ENCODE peak calls at places on chromosomes 11 and 22, in seven cellular contexts. D, Z, N, S, L, U and J are unnamed samples.

GRCh38 chr11:2771758-2772466 is 72.1 kb upstream of the KCNQ1OT1 start:
- DNase-seq in Z (peak), S (peak), N (no peak), U (no peak), D (peak), L (no peak), J (no peak)

GRCh38 chr11:17510507-17511206 is 33.6 kb downstream of the USH1C start:
- DNase-seq in S (no peak), N (no peak), U (no peak), D (no peak), Z (no peak), L (no peak), J (no peak)

GRCh38 chr11:129373489-129373953 is 2.1 kb upstream of the BARX2 start:
- DNase-seq in D (no peak), L (no peak), S (no peak), Z (no peak), U (peak), N (no peak), J (peak)

GRCh38 chr11:11589385-11589890 is 32.4 kb downstream of the GALNT18 start:
- DNase-seq in S (no peak), Z (no peak), L (no peak), D (no peak), U (no peak), N (no peak), J (no peak)

GRCh38 chr11:86722041-86722440 is 49.6 kb upstream of the ME3 start:
- DNase-seq in L (no peak), N (no peak), U (peak), Z (no peak), D (no peak), S (no peak), J (no peak)

GRCh38 chr22:40728731-40729189 is 49.5 kb downstream of the MCHR1 start:
- DNase-seq in N (no peak), Z (no peak), S (no peak), U (no peak), L (no peak), D (no peak), J (no peak)

GRCh38 chr22:43329061-43329460 is 14.1 kb downstream of the SCUBE1 start:
- DNase-seq in N (no peak), S (no peak), D (no peak), Z (no peak), U (no peak), L (no peak), J (no peak)

GRCh38 chr22:27241430-27242110 is 560.0 kb downstream of the MN1 start:
- DNase-seq in U (no peak), N (peak), Z (no peak), L (no peak), D (no peak), S (peak), J (no peak)

GRCh38 chr11:22666700-22667439 is 459 bp downstream of the GAS2 start:
- DNase-seq in U (peak), N (peak), L (peak), D (no peak), Z (peak), S (peak), J (peak)

GRCh38 chr11:72553748-72554147 is 119.4 kb upstream of the CLPB start:
- DNase-seq in D (no peak), L (no peak), U (no peak), S (no peak), N (no peak), Z (no peak), J (peak)

GRCh38 chr11:102256251-102256650 is 61.0 kb upstream of the BIRC3 start:
- DNase-seq in N (no peak), Z (no peak), U (peak), L (peak), D (no peak), S (no peak), J (no peak)

GRCh38 chr11:129861702-129862107 is 33.7 kb downstream of the NFRKB start:
- DNase-seq in U (peak), Z (peak), N (peak), L (peak), S (no peak), D (no peak), J (no peak)

GRCh38 chr11:29333993-29334780 is 682.6 kb downstream of the KCNA4 start:
- DNase-seq in N (peak), D (no peak), S (no peak), U (peak), L (peak), Z (no peak), J (peak)

GRCh38 chr11:47552581-47553416 is at the start of gene CELF1:
- DNase-seq in S (peak), L (peak), D (peak), U (peak), Z (peak), N (peak), J (peak)

GRCh38 chr11:47550288-47551052 is 2.5 kb downstream of the CELF1 start:
- DNase-seq in U (peak), Z (no peak), L (no peak), S (no peak), D (no peak), N (no peak), J (no peak)

GRCh38 chr11:47552086-47552580 is 799 bp downstream of the CELF1 start:
- DNase-seq in L (peak), Z (peak), D (no peak), S (no peak), U (peak), N (peak), J (no peak)

GRCh38 chr11:47551086-47551485 is 1.8 kb downstream of the CELF1 start:
- DNase-seq in N (no peak), D (no peak), U (peak), L (no peak), S (no peak), Z (no peak), J (peak)

GRCh38 chr11:47553417-47553746 is 450 bp upstream of the CELF1 start:
- DNase-seq in N (no peak), S (no peak), D (peak), U (no peak), L (no peak), Z (no peak), J (no peak)
- TF ChIP-seq CTCF in N (no peak), S (no peak), D (no peak), U (no peak), L (no peak), Z (peak), J (no peak)

DNA sequence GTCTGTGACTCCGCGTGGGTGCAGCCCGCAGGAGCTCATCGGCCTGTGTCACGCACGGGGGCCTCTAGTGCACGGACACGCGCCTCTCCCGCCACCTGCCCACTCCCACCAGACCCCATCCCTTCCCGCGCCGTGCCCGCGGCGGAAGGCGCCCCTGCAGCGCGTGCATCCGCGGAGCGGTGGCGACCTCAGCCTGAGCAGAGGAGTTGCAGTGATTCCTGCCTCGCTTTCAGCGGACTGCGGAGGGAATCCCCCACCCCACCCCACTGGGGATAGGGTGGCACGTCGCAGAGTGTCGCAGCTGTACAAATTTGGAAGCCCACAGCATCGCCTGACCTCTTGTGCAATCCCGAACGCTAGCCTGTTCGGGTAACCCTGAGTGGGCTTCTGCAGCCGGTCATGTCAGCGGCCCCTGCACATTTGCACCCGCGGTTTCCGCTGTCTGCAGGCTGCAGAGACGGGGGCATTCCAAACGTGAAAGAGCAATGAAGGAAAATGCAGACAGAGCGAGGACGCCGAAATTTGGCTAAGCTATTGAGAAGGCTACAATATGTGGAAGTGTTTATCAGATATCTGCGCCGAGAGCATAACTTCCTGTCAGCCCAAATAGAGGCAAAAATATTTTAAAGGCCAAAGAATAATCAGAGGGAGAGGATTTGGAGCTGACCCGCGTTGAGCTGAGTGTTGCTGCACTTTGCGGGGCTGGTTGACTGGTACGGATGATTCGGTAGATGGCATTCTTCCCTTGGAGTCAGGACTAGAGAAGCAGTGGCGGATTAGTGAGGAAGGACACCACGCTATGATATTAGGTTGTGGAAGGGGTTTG is 619 bp upstream of the ARHGAP20 start:
- DNase-seq in S (no peak), N (peak), Z (peak), U (peak), D (peak), L (peak), J (peak)
- TF ChIP-seq CTCF in S (peak), N (no peak), Z (no peak), U (peak), D (no peak), L (peak), J (peak)

GRCh38 chr22:24707477-24707816 is 67.1 kb downstream of the PIWIL3 start:
- DNase-seq in N (no peak), S (no peak), Z (no peak), L (no peak), D (no peak), U (no peak), J (no peak)
- TF ChIP-seq CTCF in N (no peak), S (no peak), Z (no peak), L (peak), D (no peak), U (no peak), J (no peak)

GRCh38 chr22:46984751-46985506 is 222.5 kb downstream of the TBC1D22A start:
- DNase-seq in N (no peak), S (no peak), U (peak), L (peak), Z (no peak), D (no peak), J (no peak)
- TF ChIP-seq CTCF in N (no peak), S (no peak), U (no peak), L (no peak), Z (no peak), D (no peak), J (no peak)

GRCh38 chr11:108027057-108027456 is 18.4 kb downstream of the CUL5 start:
- DNase-seq in L (no peak), S (no peak), N (no peak), Z (no peak), D (no peak), U (no peak), J (no peak)

GRCh38 chr11:108019870-108020540 is 11.3 kb downstream of the CUL5 start:
- DNase-seq in Z (no peak), S (no peak), L (peak), D (no peak), N (peak), U (peak), J (no peak)

GRCh38 chr11:108025387-108026080 is 16.8 kb downstream of the CUL5 start:
- DNase-seq in U (no peak), N (no peak), L (no peak), Z (no peak), S (no peak), D (no peak), J (peak)
- TF ChIP-seq CTCF in U (no peak), N (no peak), L (no peak), Z (no peak), S (no peak), D (no peak), J (peak)